ENCODE peak calls at places on chromosomes 6 and 20, in seven cellular contexts. One of them, this sample, is unnamed.

GRCh38 chr6:35568967-35569606 is 56.4 kb upstream of the TULP1 start:
- DNase-seq in tibial artery: peak
- DNase-seq in ureter: peak
- DNase-seq in SK-N-SH: peak
- DNase-seq in activated CD8-positive, alpha-beta memory T cell treated with anti-CD3 and anti-CD28 coated beads for 48 hours: no peak
- DNase-seq in ELF-1: peak
- DNase-seq in progenitor cell of endocrine pancreas: no peak
- DNase-seq in this sample: peak

GRCh38 chr6:129331450-129332138 is 378.4 kb downstream of the ARHGAP18 start:
- DNase-seq in SK-N-SH: no peak
- DNase-seq in ELF-1: no peak
- DNase-seq in tibial artery: no peak
- DNase-seq in activated CD8-positive, alpha-beta memory T cell treated with anti-CD3 and anti-CD28 coated beads for 48 hours: no peak
- DNase-seq in ureter: no peak
- DNase-seq in progenitor cell of endocrine pancreas: no peak
- DNase-seq in this sample: no peak

GRCh38 chr6:18323935-18324707 is 59.8 kb upstream of the DEK start:
- DNase-seq in progenitor cell of endocrine pancreas: no peak
- DNase-seq in activated CD8-positive, alpha-beta memory T cell treated with anti-CD3 and anti-CD28 coated beads for 48 hours: no peak
- DNase-seq in ELF-1: no peak
- DNase-seq in SK-N-SH: peak
- DNase-seq in tibial artery: no peak
- DNase-seq in ureter: no peak
- DNase-seq in this sample: peak

GRCh38 chr20:4283011-4283410 is 267.7 kb upstream of the RNF24 start:
- DNase-seq in activated CD8-positive, alpha-beta memory T cell treated with anti-CD3 and anti-CD28 coated beads for 48 hours: no peak
- DNase-seq in progenitor cell of endocrine pancreas: no peak
- DNase-seq in tibial artery: no peak
- DNase-seq in ELF-1: no peak
- DNase-seq in SK-N-SH: no peak
- DNase-seq in ureter: no peak
- DNase-seq in this sample: no peak

GRCh38 chr6:82072113-82072512 is 175.4 kb downstream of the IBTK start:
- DNase-seq in SK-N-SH: no peak
- DNase-seq in progenitor cell of endocrine pancreas: no peak
- DNase-seq in ELF-1: no peak
- DNase-seq in ureter: no peak
- DNase-seq in tibial artery: no peak
- DNase-seq in activated CD8-positive, alpha-beta memory T cell treated with anti-CD3 and anti-CD28 coated beads for 48 hours: no peak
- DNase-seq in this sample: peak

GRCh38 chr6:168937061-168937460 is 316.6 kb downstream of the THBS2 start:
- DNase-seq in progenitor cell of endocrine pancreas: no peak
- DNase-seq in ELF-1: no peak
- DNase-seq in SK-N-SH: no peak
- DNase-seq in tibial artery: no peak
- DNase-seq in activated CD8-positive, alpha-beta memory T cell treated with anti-CD3 and anti-CD28 coated beads for 48 hours: no peak
- DNase-seq in ureter: no peak
- DNase-seq in this sample: no peak

GRCh38 chr6:144310761-144311160 is 25.6 kb downstream of the UTRN start:
- DNase-seq in SK-N-SH: no peak
- DNase-seq in ELF-1: no peak
- DNase-seq in tibial artery: no peak
- DNase-seq in ureter: no peak
- DNase-seq in activated CD8-positive, alpha-beta memory T cell treated with anti-CD3 and anti-CD28 coated beads for 48 hours: no peak
- DNase-seq in progenitor cell of endocrine pancreas: no peak
- DNase-seq in this sample: no peak

GRCh38 chr6:44234101-44235090 is 11.0 kb downstream of the SLC29A1 start:
- DNase-seq in tibial artery: peak
- DNase-seq in ureter: peak
- DNase-seq in progenitor cell of endocrine pancreas: peak
- DNase-seq in activated CD8-positive, alpha-beta memory T cell treated with anti-CD3 and anti-CD28 coated beads for 48 hours: no peak
- DNase-seq in ELF-1: peak
- DNase-seq in SK-N-SH: peak
- DNase-seq in this sample: peak

GRCh38 chr6:47335456-47335855 is 25.8 kb upstream of the TNFRSF21 start:
- DNase-seq in ureter: no peak
- DNase-seq in progenitor cell of endocrine pancreas: no peak
- DNase-seq in SK-N-SH: no peak
- DNase-seq in ELF-1: no peak
- DNase-seq in activated CD8-positive, alpha-beta memory T cell treated with anti-CD3 and anti-CD28 coated beads for 48 hours: no peak
- DNase-seq in tibial artery: no peak
- DNase-seq in this sample: no peak

GRCh38 chr20:59438201-59438600 is 137.8 kb downstream of the EDN3 start:
- DNase-seq in tibial artery: no peak
- DNase-seq in activated CD8-positive, alpha-beta memory T cell treated with anti-CD3 and anti-CD28 coated beads for 48 hours: no peak
- DNase-seq in ELF-1: peak
- DNase-seq in ureter: no peak
- DNase-seq in progenitor cell of endocrine pancreas: no peak
- DNase-seq in SK-N-SH: no peak
- DNase-seq in this sample: peak

GRCh38 chr6:16722616-16723015 is 38.6 kb downstream of the ATXN1 start:
- DNase-seq in ELF-1: no peak
- DNase-seq in activated CD8-positive, alpha-beta memory T cell treated with anti-CD3 and anti-CD28 coated beads for 48 hours: no peak
- DNase-seq in SK-N-SH: no peak
- DNase-seq in progenitor cell of endocrine pancreas: no peak
- DNase-seq in tibial artery: no peak
- DNase-seq in ureter: no peak
- DNase-seq in this sample: peak

This sample was measured in NCI-H69.